ENCODE peak calls at places on chromosomes 13 and 19, in nine cellular contexts. K is cardiac fibroblast, R is osteoblast, S is thoracic aorta, B is mucosa of descending colon, J is GM12864, W is heart right ventricle, Q is RWPE1, O is upper lobe of right lung. D is an unnamed sample.

GRCh38 chr13:67278230-67278629 is 48.1 kb upstream of the PCDH9 start:
- DNase-seq in K (peak), R (no peak), S (no peak), B (no peak), J (no peak), W (no peak), Q (no peak), O (no peak), D (no peak)

GRCh38 chr13:112652512-112653458 is 37.1 kb upstream of the ATP11A start:
- DNase-seq in K (no peak), R (no peak), S (no peak), B (no peak), J (no peak), W (no peak), Q (no peak), O (peak), D (no peak)

GRCh38 chr13:79491715-79492114 is 10.8 kb downstream of the NDFIP2 start:
- DNase-seq in K (peak), R (peak), S (no peak), B (no peak), J (no peak), W (no peak), Q (peak), O (no peak), D (no peak)

GRCh38 chr13:73428137-73428536 is 369.3 kb downstream of the KLF5 start:
- DNase-seq in K (peak), R (no peak), S (no peak), B (no peak), J (no peak), W (no peak), Q (peak), O (no peak), D (peak)

GRCh38 chr19:18349524-18350128 is 9.2 kb downstream of the PGPEP1 start:
- DNase-seq in K (peak), R (peak), S (no peak), B (peak), J (no peak), W (peak), Q (peak), O (peak), D (peak)

GRCh38 chr19:35943542-35944301 is 7.5 kb downstream of the LRFN3 start:
- DNase-seq in K (no peak), R (peak), S (no peak), B (no peak), J (no peak), W (no peak), Q (no peak), O (no peak), D (no peak)

GRCh38 chr19:55554749-55555152 is 9.4 kb upstream of the SBK3 start:
- DNase-seq in K (no peak), R (no peak), S (no peak), B (no peak), J (no peak), W (no peak), Q (no peak), O (no peak), D (no peak)

GRCh38 chr13:79678100-79678499 is 197.1 kb downstream of the NDFIP2 start:
- DNase-seq in K (no peak), R (no peak), S (no peak), B (no peak), J (no peak), W (no peak), Q (no peak), O (no peak), D (no peak)

GRCh38 chr19:3479177-3479818 is 1.0 kb downstream of the SMIM24 start:
- DNase-seq in K (no peak), R (peak), S (no peak), B (peak), J (no peak), W (no peak), Q (peak), O (no peak), D (no peak)

GRCh38 chr13:40664100-40665060 is 2.1 kb downstream of the FOXO1 start:
- DNase-seq in K (peak), R (peak), S (peak), B (peak), J (no peak), W (peak), Q (peak), O (peak), D (peak)

GRCh38 chr13:25478186-25478585 is 106.4 kb downstream of the ATP8A2 start:
- DNase-seq in K (no peak), R (peak), S (no peak), B (no peak), J (no peak), W (no peak), Q (no peak), O (no peak), D (no peak)

GRCh38 chr19:45558399-45558878 is 26.2 kb downstream of the OPA3 start:
- DNase-seq in K (peak), R (peak), S (no peak), B (peak), J (peak), W (peak), Q (peak), O (no peak), D (peak)
- TF ChIP-seq CTCF in K (peak), R (peak), S (peak), B (peak), J (peak), W (peak), Q (peak), O (peak), D (peak)

GRCh38 chr13:91203430-91203829 is 144.1 kb upstream of the MIR17HG start:
- DNase-seq in K (no peak), R (no peak), S (no peak), B (no peak), J (no peak), W (no peak), Q (no peak), O (no peak), D (no peak)

GRCh38 chr13:91199866-91200265 is 147.6 kb upstream of the MIR17HG start:
- DNase-seq in K (no peak), R (no peak), S (no peak), B (no peak), J (no peak), W (no peak), Q (no peak), O (no peak), D (no peak)

GRCh38 chr13:91195789-91196188 is 151.7 kb upstream of the MIR17HG start:
- DNase-seq in K (no peak), R (no peak), S (no peak), B (no peak), J (no peak), W (no peak), Q (no peak), O (no peak), D (no peak)

GRCh38 chr13:91196958-91197357 is 150.5 kb upstream of the MIR17HG start:
- DNase-seq in K (no peak), R (no peak), S (no peak), B (no peak), J (no peak), W (no peak), Q (no peak), O (no peak), D (no peak)

GRCh38 chr13:91200486-91200885 is 147.0 kb upstream of the MIR17HG start:
- DNase-seq in K (no peak), R (no peak), S (no peak), B (no peak), J (no peak), W (no peak), Q (no peak), O (no peak), D (no peak)
- TF ChIP-seq CTCF in K (no peak), R (no peak), S (no peak), B (no peak), J (no peak), W (no peak), Q (no peak), O (no peak), D (no peak)

GRCh38 chr13:59392328-59392727 is 771.4 kb downstream of the DIAPH3 start:
- DNase-seq in K (no peak), R (no peak), S (no peak), B (no peak), J (no peak), W (no peak), Q (no peak), O (no peak), D (no peak)

GRCh38 chr13:59394526-59394925 is 769.2 kb downstream of the DIAPH3 start:
- DNase-seq in K (no peak), R (no peak), S (no peak), B (no peak), J (no peak), W (no peak), Q (no peak), O (no peak), D (no peak)

DNA sequence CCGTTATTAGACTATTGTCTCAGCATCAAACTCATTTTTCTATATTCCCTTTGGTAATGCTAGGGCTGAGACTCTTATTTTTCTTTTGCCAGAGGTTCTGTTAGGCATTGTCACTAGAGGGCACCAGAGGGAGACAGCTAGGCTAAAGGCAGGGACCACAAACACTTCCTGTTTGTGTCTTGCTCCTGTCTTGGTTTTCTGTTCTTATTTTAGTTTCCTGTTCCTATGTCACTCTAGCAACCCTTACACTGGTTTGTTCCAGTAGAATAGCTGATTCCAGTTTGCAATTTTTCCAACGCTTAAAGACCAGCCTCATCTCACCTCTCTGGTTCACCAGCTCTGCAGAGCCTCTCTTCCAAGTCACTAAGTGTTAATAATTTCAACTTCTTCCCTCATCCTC is 772.0 kb downstream of the DIAPH3 start:
- DNase-seq in K (peak), R (peak), S (no peak), B (peak), J (peak), W (peak), Q (peak), O (no peak), D (peak)
- TF ChIP-seq CTCF in K (peak), R (peak), S (peak), B (peak), J (peak), W (peak), Q (peak), O (peak), D (no peak)

GRCh38 chr19:33438016-33438671 is 64.6 kb downstream of the CEBPG start:
- DNase-seq in K (peak), R (peak), S (no peak), B (no peak), J (no peak), W (peak), Q (no peak), O (peak), D (no peak)
- TF ChIP-seq CTCF in K (peak), R (peak), S (no peak), B (no peak), J (no peak), W (peak), Q (no peak), O (no peak), D (peak)

GRCh38 chr19:11737964-11738745 is 591 bp downstream of the ZNF823 start:
- DNase-seq in K (peak), R (no peak), S (peak), B (peak), J (no peak), W (peak), Q (no peak), O (peak), D (peak)
- TF ChIP-seq CTCF in K (no peak), R (peak), S (no peak), B (no peak), J (no peak), W (peak), Q (no peak), O (peak), D (no peak)

DNA sequence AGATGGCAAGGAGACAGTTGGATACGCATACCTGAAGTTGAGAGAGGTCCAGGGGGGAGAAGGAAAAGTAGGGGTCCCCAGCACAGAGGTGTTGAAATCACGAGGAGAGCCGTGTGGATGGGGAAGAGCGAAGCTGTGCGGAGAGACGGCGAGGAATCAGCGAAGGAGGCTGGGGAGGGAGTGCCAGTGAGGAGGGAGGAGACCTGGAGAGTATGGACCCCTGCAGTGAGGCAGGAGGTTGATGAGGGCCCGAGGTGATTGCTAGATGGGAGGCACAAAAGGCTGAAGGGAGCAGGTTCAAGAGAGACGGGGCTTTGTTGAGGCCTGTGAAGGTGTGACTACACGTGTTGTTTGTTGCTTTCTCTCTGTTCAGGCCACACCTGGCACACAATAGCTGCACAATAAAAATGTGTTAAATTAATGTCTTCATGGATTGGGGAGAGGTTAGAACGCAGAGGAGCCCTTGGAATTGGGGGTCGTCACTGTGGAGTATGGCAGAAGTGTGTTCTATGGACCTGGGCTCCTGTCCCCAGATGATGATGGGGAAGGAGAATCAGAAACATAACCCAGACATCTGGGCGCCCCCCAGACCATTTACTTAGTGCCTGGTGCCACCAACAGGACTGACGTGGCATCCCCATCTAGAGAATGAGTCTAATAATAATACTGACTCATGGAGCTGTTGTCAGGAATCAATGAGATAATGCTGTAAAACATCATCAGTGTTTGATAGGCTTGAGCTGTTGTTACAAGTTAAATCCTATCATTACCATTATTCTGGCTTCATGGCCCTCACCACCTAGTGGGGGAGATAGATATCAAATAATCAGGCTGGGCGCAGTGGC is 137.5 kb downstream of the SIPA1L3 start:
- DNase-seq in K (peak), R (peak), S (no peak), B (no peak), J (no peak), W (no peak), Q (peak), O (no peak), D (no peak)
- TF ChIP-seq CTCF in K (peak), R (peak), S (no peak), B (no peak), J (no peak), W (no peak), Q (no peak), O (no peak), D (no peak)

GRCh38 chr19:27744926-27745844 is 1467.8 kb downstream of the UQCRFS1 start:
- DNase-seq in K (no peak), R (no peak), S (no peak), B (no peak), J (no peak), W (no peak), Q (no peak), O (no peak), D (no peak)
- TF ChIP-seq CTCF in K (no peak), R (no peak), S (no peak), B (no peak), J (no peak), W (no peak), Q (no peak), O (no peak), D (no peak)

DNA sequence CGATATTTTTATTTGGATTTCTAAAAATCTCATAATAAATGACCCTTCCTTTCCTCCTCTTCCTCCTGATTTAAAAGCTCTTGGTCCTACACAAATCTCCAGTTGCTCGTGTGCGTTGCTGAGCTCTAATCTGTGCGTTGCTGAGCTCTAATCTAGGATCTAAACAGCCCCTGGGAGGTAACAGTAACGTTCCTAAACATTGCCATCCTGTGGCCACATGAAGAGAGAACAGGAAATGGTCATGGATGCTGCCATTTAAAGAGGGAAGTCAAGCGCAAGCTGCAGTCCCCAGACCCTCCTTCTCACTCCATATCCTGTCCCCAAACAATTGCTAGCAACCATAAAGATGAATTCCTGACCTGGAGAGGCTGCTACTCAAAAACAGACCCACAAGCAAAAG is 170.8 kb downstream of the NUFIP1 start:
- DNase-seq in K (peak), R (no peak), S (no peak), B (no peak), J (no peak), W (no peak), Q (peak), O (no peak), D (no peak)
- TF ChIP-seq CTCF in K (no peak), R (peak), S (no peak), B (no peak), J (peak), W (no peak), Q (no peak), O (peak), D (no peak)

DNA sequence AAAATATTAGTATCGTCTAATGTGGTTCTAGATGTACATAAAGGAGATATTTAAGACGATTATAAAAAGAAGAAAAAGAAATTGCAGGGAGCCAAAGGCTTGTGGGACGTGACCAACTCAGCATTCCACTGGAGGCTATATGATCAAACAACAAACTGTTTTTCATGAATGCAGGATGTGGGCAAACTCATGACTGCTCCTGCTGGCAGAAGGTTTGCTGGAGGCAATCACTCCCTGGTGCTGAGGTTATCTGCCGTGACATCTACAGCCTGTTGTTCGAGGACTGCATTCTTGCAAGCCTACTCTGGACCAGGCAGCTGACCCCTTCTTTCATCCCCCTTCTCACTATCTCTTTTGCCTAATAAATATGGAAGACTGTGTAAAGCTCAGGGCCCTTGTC is 518.1 kb downstream of the UQCRFS1 start:
- DNase-seq in K (no peak), R (no peak), S (no peak), B (no peak), J (no peak), W (no peak), Q (no peak), O (no peak), D (no peak)
- TF ChIP-seq CTCF in K (no peak), R (no peak), S (no peak), B (no peak), J (no peak), W (no peak), Q (no peak), O (no peak), D (no peak)